ENCODE peak calls at places on chromosome 17, in nine cellular contexts. X is RCC 7860, E is ACHN, U is HS-27A, N is glutamatergic neuron, K is NCI-H460, Y is Calu3, V is GM13977, D is HL-60. W is an unnamed sample.

GRCh38 chr17:82317394-82318168 is at the start of gene CD7:
- DNase-seq in D (no peak), E (no peak), K (no peak), Y (no peak), U (no peak), V (no peak), X (no peak), N (peak), W (no peak)

GRCh38 chr17:18257268-18257681 is 1.3 kb downstream of the FLII start:
- DNase-seq in V (no peak), X (peak), K (no peak), D (no peak), N (no peak), E (peak), Y (peak), U (no peak), W (no peak)

GRCh38 chr17:16483021-16483645 is 8.9 kb downstream of the LRRC75A start:
- DNase-seq in Y (no peak), D (no peak), E (no peak), U (no peak), V (no peak), N (no peak), X (no peak), K (no peak), W (no peak)

GRCh38 chr17:59219370-59219769 is 941 bp upstream of the GDPD1 start:
- DNase-seq in Y (no peak), D (no peak), U (no peak), X (no peak), K (no peak), V (no peak), N (no peak), E (no peak), W (no peak)

GRCh38 chr17:76568771-76569170 is 16.9 kb downstream of the ST6GALNAC2 start:
- DNase-seq in D (no peak), U (no peak), Y (no peak), V (peak), E (no peak), X (no peak), N (no peak), K (no peak), W (no peak)

GRCh38 chr17:48100591-48101011 is 677 bp downstream of the CBX1 start:
- DNase-seq in K (peak), Y (peak), X (peak), D (no peak), U (peak), N (peak), E (peak), V (no peak), W (no peak)

GRCh38 chr17:67068999-67069398 is 24.6 kb downstream of the CACNG1 start:
- DNase-seq in E (no peak), K (no peak), U (no peak), Y (no peak), X (no peak), N (no peak), D (no peak), V (no peak), W (no peak)

GRCh38 chr17:39663688-39664580 is 1.2 kb upstream of the TCAP start:
- DNase-seq in U (no peak), Y (peak), V (no peak), X (no peak), K (no peak), D (no peak), E (peak), N (peak), W (no peak)